ENCODE peak calls at places on chromosomes 12 and 14, in six cellular contexts. Q is aorta, V is AG04450, U is dorsolateral prefrontal cortex, R is HCT116, H is adrenal gland. S is an unnamed sample.

GRCh38 chr12:9895215-9895971 is 14.1 kb downstream of the KLRF2 start:
- DNase-seq in Q (no peak), V (no peak), U (no peak), R (no peak), H (no peak), S (no peak)

GRCh38 chr14:23024612-23025075 is 10.1 kb downstream of the PSMB5 start:
- DNase-seq in Q (no peak), V (no peak), U (no peak), R (no peak), H (no peak), S (no peak)

GRCh38 chr12:46332260-46332659 is 40.3 kb downstream of the SLC38A2 start:
- DNase-seq in Q (no peak), V (no peak), U (no peak), R (no peak), H (no peak), S (peak)

GRCh38 chr12:132647858-132648257 is 29.3 kb downstream of the P2RX2 start:
- DNase-seq in Q (peak), V (no peak), U (no peak), R (no peak), H (no peak), S (no peak)

GRCh38 chr14:99654235-99655000 is 9.5 kb downstream of the HHIPL1 start:
- DNase-seq in Q (no peak), V (peak), U (no peak), R (no peak), H (peak), S (no peak)

GRCh38 chr12:5480218-5480952 is 48.5 kb downstream of the NTF3 start:
- DNase-seq in Q (no peak), V (peak), U (no peak), R (no peak), H (no peak), S (no peak)

GRCh38 chr12:20527396-20528154 is 159.2 kb downstream of the PDE3A start:
- DNase-seq in Q (no peak), V (peak), U (no peak), R (no peak), H (no peak), S (no peak)

GRCh38 chr12:56336361-56337167 is 2.1 kb upstream of the IL23A start:
- DNase-seq in Q (peak), V (no peak), U (no peak), R (no peak), H (no peak), S (no peak)

GRCh38 chr12:122022393-122023338 is 982 bp downstream of the BCL7A start:
- DNase-seq in Q (no peak), V (no peak), U (no peak), R (no peak), H (peak), S (no peak)

GRCh38 chr12:38141861-38142260 is 174.7 kb upstream of the ALG10B start:
- DNase-seq in Q (no peak), V (no peak), U (no peak), R (no peak), H (no peak), S (no peak)

GRCh38 chr12:100987552-100988277 is 193.1 kb downstream of the ANO4 start:
- DNase-seq in Q (peak), V (peak), U (peak), R (peak), H (peak), S (no peak)

GRCh38 chr12:85920324-85920947 is 46.3 kb downstream of the NTS start:
- DNase-seq in Q (no peak), V (no peak), U (no peak), R (peak), H (no peak), S (no peak)

GRCh38 chr14:85824526-85824925 is 294.6 kb downstream of the FLRT2 start:
- DNase-seq in Q (no peak), V (no peak), U (no peak), R (no peak), H (no peak), S (no peak)

GRCh38 chr12:129532082-129532481 is 371.7 kb downstream of the TMEM132D start:
- DNase-seq in Q (no peak), V (no peak), U (no peak), R (no peak), H (no peak), S (no peak)

GRCh38 chr12:57864811-57865751 is 18.6 kb upstream of the CTDSP2 start:
- DNase-seq in Q (peak), V (no peak), U (peak), R (peak), H (peak), S (no peak)

GRCh38 chr12:116591608-116592115 is 32.5 kb downstream of the MAP1LC3B2 start:
- DNase-seq in Q (no peak), V (peak), U (no peak), R (no peak), H (no peak), S (no peak)

GRCh38 chr12:24997970-24998582 is 49.2 kb upstream of the BCAT1 start:
- DNase-seq in Q (no peak), V (peak), U (no peak), R (no peak), H (no peak), S (no peak)

GRCh38 chr12:71782007-71782406 is 27.3 kb downstream of the RAB21 start:
- DNase-seq in Q (no peak), V (no peak), U (no peak), R (no peak), H (no peak), S (no peak)

GRCh38 chr12:71791473-71792150 is 36.9 kb downstream of the RAB21 start:
- DNase-seq in Q (no peak), V (no peak), U (no peak), R (no peak), H (no peak), S (no peak)

GRCh38 chr12:71787574-71787973 is 32.9 kb downstream of the RAB21 start:
- DNase-seq in Q (no peak), V (no peak), U (no peak), R (no peak), H (no peak), S (no peak)

GRCh38 chr12:71792599-71792998 is 37.9 kb downstream of the RAB21 start:
- DNase-seq in Q (no peak), V (no peak), U (no peak), R (no peak), H (no peak), S (no peak)

GRCh38 chr12:71786840-71787239 is 32.2 kb downstream of the RAB21 start:
- DNase-seq in Q (no peak), V (no peak), U (no peak), R (no peak), H (no peak), S (no peak)
- H3K27ac ChIP-seq in Q (no peak), V (no peak), U (no peak), R (no peak), H (no peak), S (no peak)

GRCh38 chr14:94970937-94971730 is 186.2 kb downstream of the DICER1 start:
- DNase-seq in Q (no peak), V (no peak), U (no peak), R (no peak), H (no peak), S (no peak)
- H3K27ac ChIP-seq in Q (peak), V (no peak), U (no peak), R (no peak), H (no peak), S (no peak)

DNA sequence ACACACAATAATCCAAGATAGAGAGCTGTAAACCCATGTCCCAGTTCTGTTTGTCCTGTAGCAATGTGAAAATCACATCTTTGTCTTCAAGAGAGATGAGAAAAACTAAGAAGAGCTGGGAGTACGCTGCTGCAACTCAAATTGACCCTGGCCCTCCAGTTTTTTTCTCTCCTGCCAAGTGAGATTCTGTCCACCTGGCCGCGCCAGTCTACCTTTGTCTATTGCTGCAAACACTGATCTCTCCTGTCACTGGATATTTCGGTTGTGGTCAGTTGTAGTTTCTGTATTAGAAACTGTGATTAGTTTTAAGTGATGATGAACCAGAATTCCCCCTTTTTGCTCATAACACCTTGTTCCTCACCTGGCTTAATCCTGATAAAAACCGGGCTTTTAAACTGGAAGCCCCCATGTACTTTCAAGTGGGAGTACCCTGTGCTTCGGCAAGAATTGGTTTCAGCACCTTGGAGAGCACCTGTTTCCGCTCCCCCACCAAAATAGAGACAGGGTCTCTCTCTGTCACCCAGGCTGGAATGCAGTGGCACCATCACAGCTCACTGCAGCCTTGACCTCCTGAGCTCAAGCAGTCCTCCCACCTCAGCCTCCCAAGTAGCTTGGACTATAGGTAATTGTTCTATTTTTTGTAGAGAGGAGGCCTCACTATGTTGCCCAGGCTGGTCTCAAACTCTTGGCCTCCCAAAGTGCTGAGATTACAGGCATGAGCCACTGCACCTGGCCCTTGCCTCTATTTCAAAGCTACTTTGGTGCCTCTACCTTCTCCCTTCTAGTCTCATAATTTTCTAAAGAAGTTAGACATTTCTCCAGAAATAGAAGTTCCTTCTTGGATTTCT is 156.8 kb downstream of the PHETA1 start:
- DNase-seq in Q (no peak), V (no peak), U (no peak), R (no peak), H (no peak), S (no peak)
- H3K27ac ChIP-seq in Q (no peak), V (no peak), U (no peak), R (no peak), H (no peak), S (no peak)

DNA sequence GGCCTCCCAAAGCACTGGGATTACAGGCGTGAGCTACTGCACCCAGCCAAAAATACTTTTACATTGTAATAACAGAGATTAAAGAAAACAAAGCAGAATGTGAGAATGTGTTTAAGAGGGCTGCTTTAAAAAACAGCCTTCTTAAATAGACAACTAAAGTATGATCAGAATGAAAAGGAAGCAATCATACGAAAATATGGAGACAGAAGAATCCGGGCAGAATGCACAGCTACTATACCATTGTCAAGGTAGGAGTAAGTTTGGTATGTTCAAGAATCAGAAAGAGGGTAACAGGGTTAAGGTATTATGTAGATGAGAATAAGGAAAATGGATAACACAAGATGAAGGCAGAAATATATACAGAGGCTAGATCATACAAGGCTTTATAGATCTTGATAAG is 8.5 kb downstream of the SEC23A start:
- DNase-seq in Q (no peak), V (no peak), U (no peak), R (no peak), H (no peak), S (no peak)
- H3K27ac ChIP-seq in Q (no peak), V (no peak), U (no peak), R (no peak), H (no peak), S (no peak)

DNA sequence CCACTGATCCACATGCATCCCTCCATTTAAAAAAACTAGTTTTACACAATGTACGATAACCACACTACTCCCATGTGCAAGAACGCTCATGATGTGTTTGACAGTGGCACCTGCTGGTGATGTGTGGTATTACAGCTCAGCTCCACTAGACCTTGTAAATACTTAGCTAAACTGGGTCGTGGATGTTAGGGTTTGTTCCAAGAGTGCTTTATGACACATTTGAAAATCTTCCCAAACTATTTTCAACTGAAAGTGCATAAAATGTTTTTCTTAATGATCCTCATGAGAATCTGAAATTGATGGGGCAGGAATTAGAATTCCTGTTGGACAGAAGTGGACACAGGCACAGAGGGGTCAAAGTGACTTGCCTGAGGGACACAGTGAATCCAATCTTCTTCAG is 99.2 kb downstream of the SCARB1 start:
- DNase-seq in Q (no peak), V (no peak), U (no peak), R (no peak), H (peak), S (no peak)
- H3K27ac ChIP-seq in Q (no peak), V (peak), U (no peak), R (no peak), H (no peak), S (no peak)

GRCh38 chr12:29830391-29830790 is 46.6 kb upstream of the TMTC1 start:
- DNase-seq in Q (no peak), V (no peak), U (no peak), R (no peak), H (no peak), S (no peak)

DNA sequence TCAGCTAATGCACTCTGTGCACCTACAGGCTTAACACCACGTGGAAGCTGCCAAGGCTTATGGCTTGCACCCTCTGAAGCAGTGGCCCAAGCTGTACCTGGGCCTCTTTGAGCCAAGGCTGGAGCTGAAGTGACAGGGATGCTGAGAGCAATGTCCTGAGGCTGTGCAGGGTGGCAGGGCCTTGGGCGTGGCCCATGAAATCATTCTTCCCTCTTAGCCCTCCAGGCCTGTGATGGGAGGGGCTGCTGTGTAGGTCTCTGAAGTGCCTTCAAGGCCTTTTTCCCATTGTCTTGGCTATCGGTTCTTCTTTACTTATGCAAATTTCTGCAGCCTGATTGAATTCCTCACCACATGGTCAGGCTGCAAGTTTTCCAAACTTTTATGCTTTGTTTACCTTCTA is 47.4 kb upstream of the TMTC1 start:
- DNase-seq in Q (no peak), V (no peak), U (no peak), R (no peak), H (no peak), S (no peak)
- H3K27ac ChIP-seq in Q (no peak), V (no peak), U (no peak), R (no peak), H (no peak), S (no peak)

GRCh38 chr14:90508073-90508472 is 111.2 kb downstream of the CALM1 start:
- DNase-seq in Q (no peak), V (no peak), U (no peak), R (no peak), H (no peak), S (no peak)

GRCh38 chr14:90511252-90511651 is 114.4 kb downstream of the CALM1 start:
- DNase-seq in Q (no peak), V (no peak), U (no peak), R (no peak), H (no peak), S (no peak)

GRCh38 chr14:90508536-90509254 is 111.9 kb downstream of the CALM1 start:
- DNase-seq in Q (no peak), V (no peak), U (no peak), R (no peak), H (no peak), S (no peak)

GRCh38 chr14:90510208-90510607 is 113.4 kb downstream of the CALM1 start:
- DNase-seq in Q (no peak), V (no peak), U (no peak), R (no peak), H (no peak), S (no peak)

GRCh38 chr14:90509403-90509802 is 112.6 kb downstream of the CALM1 start:
- DNase-seq in Q (no peak), V (no peak), U (no peak), R (no peak), H (no peak), S (no peak)
- H3K27ac ChIP-seq in Q (no peak), V (no peak), U (no peak), R (no peak), H (no peak), S (peak)